ENCODE peak calls at places on chromosomes 7 and 10, in seven cellular contexts. One of them, this sample, is unnamed.

GRCh38 chr7:158377800-158378623 is 209.6 kb downstream of the PTPRN2 start:
- DNase-seq in activated naive CD4-positive, alpha-beta T cell treated with anti-CD3 and anti-CD28 coated beads, Interleukin-2, amount 50 U/mL, for 16 hours: no peak
- DNase-seq in NCI-H774: peak
- DNase-seq in LoVo: no peak
- DNase-seq in ELR: no peak
- DNase-seq in AG04450: no peak
- DNase-seq in activated T-cell treated with anti-CD3 and anti-CD28 coated beads for 48 hours: no peak
- DNase-seq in this sample: no peak

GRCh38 chr7:75967573-75967997 is 26.8 kb downstream of the TMEM120A start:
- DNase-seq in NCI-H774: no peak
- DNase-seq in activated naive CD4-positive, alpha-beta T cell treated with anti-CD3 and anti-CD28 coated beads, Interleukin-2, amount 50 U/mL, for 16 hours: no peak
- DNase-seq in activated T-cell treated with anti-CD3 and anti-CD28 coated beads for 48 hours: no peak
- DNase-seq in ELR: no peak
- DNase-seq in AG04450: peak
- DNase-seq in LoVo: no peak
- DNase-seq in this sample: no peak

GRCh38 chr7:88835147-88835728 is 39.7 kb upstream of the TEX47 start:
- DNase-seq in LoVo: peak
- DNase-seq in activated T-cell treated with anti-CD3 and anti-CD28 coated beads for 48 hours: no peak
- DNase-seq in AG04450: no peak
- DNase-seq in NCI-H774: peak
- DNase-seq in ELR: peak
- DNase-seq in activated naive CD4-positive, alpha-beta T cell treated with anti-CD3 and anti-CD28 coated beads, Interleukin-2, amount 50 U/mL, for 16 hours: no peak
- DNase-seq in this sample: peak

GRCh38 chr10:123221418-123221817 is 67.2 kb downstream of the BUB3 start:
- DNase-seq in ELR: no peak
- DNase-seq in LoVo: no peak
- DNase-seq in activated naive CD4-positive, alpha-beta T cell treated with anti-CD3 and anti-CD28 coated beads, Interleukin-2, amount 50 U/mL, for 16 hours: no peak
- DNase-seq in activated T-cell treated with anti-CD3 and anti-CD28 coated beads for 48 hours: no peak
- DNase-seq in NCI-H774: no peak
- DNase-seq in AG04450: no peak
- DNase-seq in this sample: no peak

GRCh38 chr10:133110609-133111275 is 23.0 kb downstream of the ADGRA1 start:
- DNase-seq in NCI-H774: no peak
- DNase-seq in activated T-cell treated with anti-CD3 and anti-CD28 coated beads for 48 hours: no peak
- DNase-seq in LoVo: no peak
- DNase-seq in activated naive CD4-positive, alpha-beta T cell treated with anti-CD3 and anti-CD28 coated beads, Interleukin-2, amount 50 U/mL, for 16 hours: no peak
- DNase-seq in ELR: no peak
- DNase-seq in AG04450: no peak
- DNase-seq in this sample: no peak

GRCh38 chr10:63208981-63209380 is 75.9 kb downstream of the NRBF2 start:
- DNase-seq in AG04450: no peak
- DNase-seq in NCI-H774: no peak
- DNase-seq in activated naive CD4-positive, alpha-beta T cell treated with anti-CD3 and anti-CD28 coated beads, Interleukin-2, amount 50 U/mL, for 16 hours: no peak
- DNase-seq in LoVo: no peak
- DNase-seq in activated T-cell treated with anti-CD3 and anti-CD28 coated beads for 48 hours: no peak
- DNase-seq in ELR: peak
- DNase-seq in this sample: no peak

GRCh38 chr7:20085086-20085485 is 132.1 kb downstream of the MACC1 start:
- DNase-seq in activated naive CD4-positive, alpha-beta T cell treated with anti-CD3 and anti-CD28 coated beads, Interleukin-2, amount 50 U/mL, for 16 hours: no peak
- DNase-seq in activated T-cell treated with anti-CD3 and anti-CD28 coated beads for 48 hours: no peak
- DNase-seq in LoVo: no peak
- DNase-seq in NCI-H774: no peak
- DNase-seq in AG04450: no peak
- DNase-seq in ELR: no peak
- DNase-seq in this sample: no peak

GRCh38 chr7:40470111-40470736 is 335.4 kb downstream of the SUGCT start:
- DNase-seq in LoVo: peak
- DNase-seq in ELR: peak
- DNase-seq in activated T-cell treated with anti-CD3 and anti-CD28 coated beads for 48 hours: no peak
- DNase-seq in AG04450: no peak
- DNase-seq in activated naive CD4-positive, alpha-beta T cell treated with anti-CD3 and anti-CD28 coated beads, Interleukin-2, amount 50 U/mL, for 16 hours: no peak
- DNase-seq in NCI-H774: no peak
- DNase-seq in this sample: no peak

GRCh38 chr10:77504870-77505257 is 132.7 kb downstream of the KCNMA1 start:
- DNase-seq in LoVo: peak
- DNase-seq in activated T-cell treated with anti-CD3 and anti-CD28 coated beads for 48 hours: no peak
- DNase-seq in ELR: peak
- DNase-seq in AG04450: no peak
- DNase-seq in NCI-H774: peak
- DNase-seq in activated naive CD4-positive, alpha-beta T cell treated with anti-CD3 and anti-CD28 coated beads, Interleukin-2, amount 50 U/mL, for 16 hours: no peak
- DNase-seq in this sample: no peak

GRCh38 chr7:95304990-95305389 is 19.3 kb downstream of the PON1 start:
- DNase-seq in NCI-H774: no peak
- DNase-seq in ELR: no peak
- DNase-seq in AG04450: no peak
- DNase-seq in activated T-cell treated with anti-CD3 and anti-CD28 coated beads for 48 hours: no peak
- DNase-seq in activated naive CD4-positive, alpha-beta T cell treated with anti-CD3 and anti-CD28 coated beads, Interleukin-2, amount 50 U/mL, for 16 hours: no peak
- DNase-seq in LoVo: no peak
- DNase-seq in this sample: no peak

GRCh38 chr7:45292481-45292880 is 134.9 kb downstream of the RAMP3 start:
- DNase-seq in activated naive CD4-positive, alpha-beta T cell treated with anti-CD3 and anti-CD28 coated beads, Interleukin-2, amount 50 U/mL, for 16 hours: no peak
- DNase-seq in NCI-H774: no peak
- DNase-seq in AG04450: no peak
- DNase-seq in activated T-cell treated with anti-CD3 and anti-CD28 coated beads for 48 hours: no peak
- DNase-seq in ELR: no peak
- DNase-seq in LoVo: no peak
- DNase-seq in this sample: no peak

GRCh38 chr7:156576216-156577063 is 64.1 kb upstream of the RNF32 start:
- DNase-seq in LoVo: no peak
- DNase-seq in ELR: no peak
- DNase-seq in activated T-cell treated with anti-CD3 and anti-CD28 coated beads for 48 hours: no peak
- DNase-seq in activated naive CD4-positive, alpha-beta T cell treated with anti-CD3 and anti-CD28 coated beads, Interleukin-2, amount 50 U/mL, for 16 hours: no peak
- DNase-seq in NCI-H774: no peak
- DNase-seq in AG04450: no peak
- DNase-seq in this sample: no peak

GRCh38 chr7:18792866-18793595 is 297.5 kb downstream of the HDAC9 start:
- DNase-seq in activated naive CD4-positive, alpha-beta T cell treated with anti-CD3 and anti-CD28 coated beads, Interleukin-2, amount 50 U/mL, for 16 hours: no peak
- DNase-seq in activated T-cell treated with anti-CD3 and anti-CD28 coated beads for 48 hours: no peak
- DNase-seq in ELR: no peak
- DNase-seq in AG04450: peak
- DNase-seq in LoVo: no peak
- DNase-seq in NCI-H774: no peak
- DNase-seq in this sample: no peak

GRCh38 chr7:101153969-101154692 is at the start of gene AP1S1:
- DNase-seq in activated T-cell treated with anti-CD3 and anti-CD28 coated beads for 48 hours: peak
- DNase-seq in NCI-H774: peak
- DNase-seq in activated naive CD4-positive, alpha-beta T cell treated with anti-CD3 and anti-CD28 coated beads, Interleukin-2, amount 50 U/mL, for 16 hours: peak
- DNase-seq in LoVo: peak
- DNase-seq in AG04450: peak
- DNase-seq in ELR: peak
- DNase-seq in this sample: peak

GRCh38 chr7:26307226-26307625 is 15.6 kb downstream of the SNX10 start:
- DNase-seq in activated naive CD4-positive, alpha-beta T cell treated with anti-CD3 and anti-CD28 coated beads, Interleukin-2, amount 50 U/mL, for 16 hours: no peak
- DNase-seq in AG04450: no peak
- DNase-seq in activated T-cell treated with anti-CD3 and anti-CD28 coated beads for 48 hours: no peak
- DNase-seq in NCI-H774: no peak
- DNase-seq in LoVo: no peak
- DNase-seq in ELR: peak
- DNase-seq in this sample: no peak

GRCh38 chr7:143405671-143406352 is 2.8 kb downstream of the EPHA1 start:
- DNase-seq in ELR: no peak
- DNase-seq in activated T-cell treated with anti-CD3 and anti-CD28 coated beads for 48 hours: no peak
- DNase-seq in activated naive CD4-positive, alpha-beta T cell treated with anti-CD3 and anti-CD28 coated beads, Interleukin-2, amount 50 U/mL, for 16 hours: no peak
- DNase-seq in LoVo: no peak
- DNase-seq in AG04450: no peak
- DNase-seq in NCI-H774: no peak
- DNase-seq in this sample: no peak

GRCh38 chr10:30041394-30042105 is 17.8 kb downstream of the JCAD start:
- DNase-seq in activated naive CD4-positive, alpha-beta T cell treated with anti-CD3 and anti-CD28 coated beads, Interleukin-2, amount 50 U/mL, for 16 hours: no peak
- DNase-seq in activated T-cell treated with anti-CD3 and anti-CD28 coated beads for 48 hours: no peak
- DNase-seq in NCI-H774: no peak
- DNase-seq in LoVo: no peak
- DNase-seq in AG04450: no peak
- DNase-seq in ELR: no peak
- DNase-seq in this sample: no peak

GRCh38 chr10:7410306-7410799 is 481 bp downstream of the SFMBT2 start:
- DNase-seq in NCI-H774: no peak
- DNase-seq in activated T-cell treated with anti-CD3 and anti-CD28 coated beads for 48 hours: peak
- DNase-seq in AG04450: no peak
- DNase-seq in ELR: no peak
- DNase-seq in activated naive CD4-positive, alpha-beta T cell treated with anti-CD3 and anti-CD28 coated beads, Interleukin-2, amount 50 U/mL, for 16 hours: peak
- DNase-seq in LoVo: no peak
- DNase-seq in this sample: peak

GRCh38 chr7:139011373-139011772 is 24.5 kb downstream of the ZC3HAV1L start:
- DNase-seq in activated naive CD4-positive, alpha-beta T cell treated with anti-CD3 and anti-CD28 coated beads, Interleukin-2, amount 50 U/mL, for 16 hours: no peak
- DNase-seq in activated T-cell treated with anti-CD3 and anti-CD28 coated beads for 48 hours: no peak
- DNase-seq in NCI-H774: no peak
- DNase-seq in ELR: no peak
- DNase-seq in AG04450: no peak
- DNase-seq in LoVo: no peak
- DNase-seq in this sample: no peak